ENCODE peak calls at places on chromosomes 5 and 9, in nine cellular contexts. A is tibial artery, T is adrenal gland, E is mesenchymal stem cell, R is GM06990, I is PC-3, W is brain microvascular endothelial cell, U is cardiac muscle cell, C is AG04450. N is an unnamed sample.

GRCh38 chr9:35905912-35906679 is at the start of gene HRCT1:
- DNase-seq in C (peak; percentile 88), U (peak; percentile 98), T (peak; percentile 88), R (no peak), I (peak; percentile 96), W (peak; percentile 92), E (peak; percentile 89), A (peak; percentile 95), N (peak; percentile 100)

GRCh38 chr9:4748612-4749011 is 7.6 kb upstream of the AK3 start:
- DNase-seq in A (no peak), C (no peak), E (no peak), T (no peak), U (peak; percentile 37), R (no peak), I (no peak), W (peak; percentile 13), N (no peak)

GRCh38 chr9:29753638-29754037 is 2180.4 kb upstream of the C9orf72 start:
- DNase-seq in I (no peak), A (no peak), W (no peak), U (no peak), C (no peak), E (no peak), T (no peak), R (no peak), N (no peak)

GRCh38 chr9:20087481-20087880 is 298.6 kb upstream of the SLC24A2 start:
- DNase-seq in C (no peak), E (no peak), W (peak; percentile 6), R (no peak), U (peak; percentile 15), I (no peak), A (no peak), T (no peak), N (no peak)

GRCh38 chr9:34343090-34343489 is 13.7 kb downstream of the NUDT2 start:
- DNase-seq in E (no peak), C (no peak), U (peak; percentile 29), I (no peak), R (no peak), W (no peak), A (peak; percentile 80), T (peak; percentile 91), N (no peak)

GRCh38 chr9:81289622-81290021 is 399.7 kb downstream of the TLE1 start:
- DNase-seq in E (no peak), T (no peak), W (no peak), C (no peak), A (no peak), U (no peak), R (no peak), I (no peak), N (no peak)

GRCh38 chr5:62621280-62621679 is 42.7 kb downstream of the LRRC70 start:
- DNase-seq in A (no peak), T (no peak), W (no peak), E (no peak), I (no peak), R (no peak), C (no peak), U (no peak), N (no peak)

GRCh38 chr9:122468735-122469134 is 9.0 kb downstream of the OR1J1 start:
- DNase-seq in C (peak; percentile 38), E (peak; percentile 43), U (peak; percentile 58), R (no peak), A (no peak), T (no peak), W (no peak), I (no peak), N (no peak)

GRCh38 chr5:93497101-93497500 is 83.9 kb downstream of the NR2F1-AS1 start:
- DNase-seq in A (no peak), R (no peak), I (no peak), T (no peak), U (peak; percentile 81), C (peak; percentile 10), W (peak; percentile 86), E (peak; percentile 65), N (no peak)

GRCh38 chr5:60334281-60334713 is 365.7 kb downstream of the DEPDC1B start:
- DNase-seq in R (no peak), C (no peak), A (no peak), E (peak; percentile 87), I (peak; percentile 59), T (no peak), W (peak; percentile 90), U (peak; percentile 73), N (peak; percentile 66)

GRCh38 chr9:14165376-14166035 is 148.4 kb downstream of the NFIB start:
- DNase-seq in U (peak; percentile 28), T (no peak), C (no peak), R (no peak), E (no peak), A (no peak), I (no peak), W (no peak), N (no peak)

GRCh38 chr5:11247224-11247623 is 486.2 kb upstream of the DAP start:
- DNase-seq in U (no peak), A (no peak), T (no peak), R (no peak), I (no peak), E (no peak), C (no peak), W (no peak), N (no peak)

GRCh38 chr9:119365291-119366027 is 3.8 kb downstream of the BRINP1 start:
- DNase-seq in U (peak; percentile 20), I (peak; percentile 4), E (peak; percentile 32), C (no peak), T (peak; percentile 47), W (peak; percentile 33), R (no peak), A (no peak), N (peak; percentile 20)

GRCh38 chr5:177304392-177305119 is 957 bp downstream of the PRELID1 start:
- DNase-seq in T (no peak), E (peak; percentile 47), C (no peak), W (no peak), I (peak; percentile 57), R (no peak), U (no peak), A (no peak), N (peak; percentile 42)

GRCh38 chr9:1804128-1804865 is 210.8 kb upstream of the SMARCA2 start:
- DNase-seq in C (no peak), I (no peak), W (no peak), T (no peak), A (no peak), R (no peak), E (no peak), U (no peak), N (no peak)

GRCh38 chr5:98789029-98789428 is 15.6 kb downstream of the RGMB start:
- DNase-seq in W (no peak), U (no peak), A (no peak), E (no peak), R (no peak), I (no peak), C (no peak), T (no peak), N (no peak)
- H3K27me3 ChIP-seq in W (no peaks in the 10 kb centered on the region), U (no peaks in the 10 kb centered on the region), A (no peaks in the 10 kb centered on the region), E (no peaks in the 10 kb centered on the region), R (no peaks in the 10 kb centered on the region), I (no peaks in the 10 kb centered on the region), C (no peaks in the 10 kb centered on the region), T (no peaks in the 10 kb centered on the region), N (no peaks in the 10 kb centered on the region)

DNA sequence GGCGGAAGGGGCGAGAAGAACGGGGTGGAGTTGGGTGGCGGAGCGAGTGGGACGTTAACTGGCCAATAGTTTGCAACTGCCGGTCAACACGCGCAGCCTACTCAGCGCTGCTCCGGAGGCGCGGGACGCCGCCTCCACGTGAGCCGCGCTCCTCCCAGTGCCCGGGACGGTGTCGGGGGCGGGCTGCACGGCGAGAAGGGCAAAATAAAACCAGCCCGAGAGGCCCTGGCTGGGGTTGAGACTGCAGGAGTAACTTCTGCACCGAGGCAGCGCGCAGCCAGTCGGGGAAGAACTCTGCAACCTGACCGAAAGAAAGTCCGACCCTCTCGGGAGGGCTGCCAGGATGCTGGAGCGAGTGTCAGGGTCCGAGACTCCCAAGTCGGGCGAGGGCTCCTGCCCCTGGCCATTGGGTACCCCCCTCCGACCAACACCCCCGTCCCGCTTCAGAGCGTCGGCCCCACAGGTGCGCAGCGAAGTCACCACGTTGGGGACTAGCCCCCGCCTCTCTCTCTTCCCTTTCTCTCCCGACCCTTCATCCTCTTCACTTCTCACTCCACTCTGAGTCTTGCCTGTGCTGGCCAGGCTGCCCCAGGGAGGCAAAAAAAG is 25.1 kb upstream of the ELAVL2 start:
- DNase-seq in A (no peak), C (no peak), E (peak; percentile 7), I (no peak), R (no peak), W (no peak), T (peak; percentile 31), U (no peak), N (no peak)
- H3K4me3 ChIP-seq in A (peak overlapping the region; percentile 39), C (peak overlapping the region; percentile 22), E (peak overlapping the region; percentile 68), I (no peak overlapping the region), R (no peak overlapping the region), W (peak overlapping the region; percentile 39), T (no peak overlapping the region), U (peak overlapping the region; percentile 54), N (no peak overlapping the region)

GRCh38 chr5:1387876-1388275 is 43.0 kb upstream of the CLPTM1L start:
- DNase-seq in C (no peak), U (no peak), R (no peak), T (no peak), A (no peak), W (no peak), I (no peak), E (no peak), N (no peak)

GRCh38 chr5:1390333-1390732 is 45.4 kb upstream of the CLPTM1L start:
- DNase-seq in R (no peak), T (no peak), E (no peak), W (no peak), C (no peak), I (no peak), A (no peak), U (no peak), N (no peak)

GRCh38 chr5:1387059-1387755 is 42.3 kb upstream of the CLPTM1L start:
- DNase-seq in A (no peak), U (no peak), R (no peak), W (no peak), T (peak; percentile 26), C (no peak), E (no peak), I (no peak), N (peak; percentile 79)

GRCh38 chr5:1386274-1386717 is 41.4 kb upstream of the CLPTM1L start:
- DNase-seq in C (no peak), T (peak; percentile 78), A (no peak), E (peak; percentile 8), W (peak; percentile 18), I (peak; percentile 51), R (peak; percentile 74), U (peak; percentile 47), N (no peak)

GRCh38 chr5:1388383-1388967 is 43.6 kb upstream of the CLPTM1L start:
- DNase-seq in E (no peak), I (no peak), T (no peak), A (no peak), C (no peak), R (no peak), W (no peak), U (no peak), N (no peak)
- H3K27me3 ChIP-seq in E (peaks cover 89% of the 10 kb centered on the region), I (peaks cover 13% of the 10 kb centered on the region), T (no peaks in the 10 kb centered on the region), A (peaks cover 64% of the 10 kb centered on the region), C (peaks cover 34% of the 10 kb centered on the region), R (peaks cover 4% of the 10 kb centered on the region), W (peaks cover 16% of the 10 kb centered on the region), U (peaks cover 87% of the 10 kb centered on the region), N (peaks cover 84% of the 10 kb centered on the region)

DNA sequence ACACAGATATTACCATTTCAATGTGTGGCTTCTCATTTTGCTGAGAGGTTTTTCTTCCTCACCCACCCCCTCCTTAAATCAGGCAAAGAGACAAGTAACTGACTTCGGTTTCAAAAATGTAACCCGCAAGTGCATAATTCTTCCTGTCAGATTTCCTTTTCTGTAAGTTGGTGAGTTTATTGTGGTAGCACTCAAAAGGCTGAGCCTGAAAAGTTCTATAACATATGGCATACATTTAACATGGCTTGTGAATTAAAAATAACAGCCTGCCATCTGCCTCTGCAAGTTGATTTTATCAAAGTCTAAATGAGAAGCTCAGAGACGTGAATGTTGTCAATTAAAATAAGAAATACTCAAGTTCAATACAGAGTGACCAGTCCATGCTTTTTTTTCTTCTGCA is 163.5 kb upstream of the RORB start:
- DNase-seq in T (no peak), R (no peak), C (no peak), W (no peak), A (no peak), U (no peak), E (no peak), I (no peak), N (no peak)
- H3K4me3 ChIP-seq in T (no peak overlapping the region), R (no peak overlapping the region), C (no peak overlapping the region), W (no peak overlapping the region), A (no peak overlapping the region), U (no peak overlapping the region), E (no peak overlapping the region), I (no peak overlapping the region), N (no peak overlapping the region)